ENCODE peak calls at places on chromosomes 5 and 9, in five cellular contexts. G, H, C, L and Y are unnamed samples.

GRCh38 chr9:87442451-87442850 is 55.2 kb upstream of the DAPK1 start:
- DNase-seq in L (no peak), C (no peak), G (no peak), H (no peak), Y (no peak)

GRCh38 chr9:120531683-120532300 is 48.2 kb downstream of the CDK5RAP2 start:
- DNase-seq in G (peak; percentile 58), H (peak; percentile 18), L (peak; percentile 26), C (no peak), Y (no peak)

GRCh38 chr9:123174887-123175518 is 93.4 kb downstream of the STRBP start:
- DNase-seq in G (no peak), L (no peak), C (peak; percentile 8), H (no peak), Y (no peak)

GRCh38 chr9:37523916-37524315 is 38.2 kb downstream of the POLR1E start:
- DNase-seq in L (no peak), G (no peak), H (no peak), C (no peak), Y (no peak)

GRCh38 chr5:24215114-24215513 is 429.7 kb downstream of the CDH10 start:
- DNase-seq in L (no peak), H (no peak), C (no peak), G (no peak), Y (no peak)

GRCh38 chr5:133292300-133292699 is 240.5 kb downstream of the HSPA4 start:
- DNase-seq in C (no peak), H (no peak), G (no peak), L (no peak), Y (no peak)

GRCh38 chr5:18141260-18141659 is 507.0 kb downstream of the TAF11L14 start:
- DNase-seq in H (no peak), G (no peak), C (no peak), L (no peak), Y (no peak)

GRCh38 chr5:143019614-143020515 is 249.7 kb downstream of the ARHGAP26 start:
- DNase-seq in G (no peak), C (no peak), H (no peak), L (no peak), Y (no peak)

GRCh38 chr5:119036101-119036762 is 34.7 kb upstream of the DMXL1 start:
- DNase-seq in G (no peak), C (no peak), H (peak; percentile 56), L (peak; percentile 78), Y (no peak)

GRCh38 chr9:136061405-136061804 is 33.7 kb downstream of the NACC2 start:
- DNase-seq in H (no peak), G (no peak), C (no peak), L (no peak), Y (no peak)

GRCh38 chr5:153780876-153781275 is 257.8 kb downstream of the FAM114A2 start:
- DNase-seq in H (no peak), G (no peak), L (no peak), C (no peak), Y (no peak)

GRCh38 chr5:146805099-146805498 is 73.5 kb downstream of the PPP2R2B start:
- DNase-seq in C (no peak), G (no peak), L (no peak), H (no peak), Y (no peak)

GRCh38 chr9:137019891-137020683 is 8.0 kb downstream of the ABCA2 start:
- DNase-seq in H (no peak), C (no peak), L (no peak), G (no peak), Y (no peak)

GRCh38 chr5:42715791-42716190 is 40.8 kb upstream of the CCDC152 start:
- DNase-seq in H (peak; percentile 64), C (no peak), G (no peak), L (no peak), Y (no peak)

GRCh38 chr5:172162348-172162747 is 25.7 kb downstream of the STK10 start:
- DNase-seq in G (no peak), H (peak; percentile 52), L (peak; percentile 34), C (no peak), Y (no peak)

GRCh38 chr5:139141841-139142240 is 56.3 kb downstream of the SIL1 start:
- DNase-seq in L (peak; percentile 49), G (peak; percentile 68), H (peak; percentile 34), C (no peak), Y (no peak)

GRCh38 chr5:177357459-177358332 is at the start of gene RGS14:
- DNase-seq in H (peak; percentile 32), L (peak; percentile 46), C (peak; percentile 87), G (peak; percentile 64), Y (peak; percentile 71)

GRCh38 chr5:84688566-84688965 is 303.9 kb upstream of the EDIL3 start:
- DNase-seq in L (no peak), G (no peak), H (peak; percentile 44), C (no peak), Y (no peak)

DNA sequence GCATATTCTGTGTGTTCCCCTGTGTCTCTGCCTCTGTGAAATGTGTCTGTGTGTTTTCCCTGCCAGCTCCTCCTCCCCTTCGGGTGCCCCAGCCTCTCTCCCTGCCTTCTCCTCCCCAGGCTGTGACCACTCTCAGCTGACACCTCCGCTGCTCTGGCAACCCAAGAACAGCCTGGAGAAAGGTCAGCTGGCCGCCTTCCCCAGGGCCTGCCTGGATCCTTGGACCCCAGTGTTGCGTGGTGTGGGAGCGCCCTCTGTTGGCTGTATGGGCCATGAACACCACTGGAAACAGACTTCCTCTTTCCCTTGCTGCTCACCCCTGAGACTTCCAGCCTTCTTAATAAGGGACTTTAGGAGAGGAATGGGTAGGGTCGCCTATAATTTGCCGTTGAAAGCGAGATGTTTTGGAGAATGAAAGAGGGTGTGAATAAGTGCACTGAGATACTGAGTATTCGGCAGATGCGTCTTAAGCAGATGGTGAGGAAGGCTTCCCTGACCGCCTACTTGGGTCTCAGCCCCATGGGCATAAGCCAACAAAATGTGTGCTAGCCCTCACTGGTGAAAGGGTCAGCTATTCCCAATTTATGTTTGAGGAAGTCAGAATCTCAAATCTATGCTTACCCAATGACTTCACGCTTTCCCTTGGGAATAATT is 114.9 kb upstream of the TRIM32 start:
- DNase-seq in L (peak; percentile 65), H (peak; percentile 83), C (peak; percentile 48), G (peak; percentile 89), Y (no peak)
- TF ChIP-seq CTCF in L (peak; percentile 97), H (peak; percentile 95), C (peak; percentile 85), G (peak; percentile 75), Y (no peak)

DNA sequence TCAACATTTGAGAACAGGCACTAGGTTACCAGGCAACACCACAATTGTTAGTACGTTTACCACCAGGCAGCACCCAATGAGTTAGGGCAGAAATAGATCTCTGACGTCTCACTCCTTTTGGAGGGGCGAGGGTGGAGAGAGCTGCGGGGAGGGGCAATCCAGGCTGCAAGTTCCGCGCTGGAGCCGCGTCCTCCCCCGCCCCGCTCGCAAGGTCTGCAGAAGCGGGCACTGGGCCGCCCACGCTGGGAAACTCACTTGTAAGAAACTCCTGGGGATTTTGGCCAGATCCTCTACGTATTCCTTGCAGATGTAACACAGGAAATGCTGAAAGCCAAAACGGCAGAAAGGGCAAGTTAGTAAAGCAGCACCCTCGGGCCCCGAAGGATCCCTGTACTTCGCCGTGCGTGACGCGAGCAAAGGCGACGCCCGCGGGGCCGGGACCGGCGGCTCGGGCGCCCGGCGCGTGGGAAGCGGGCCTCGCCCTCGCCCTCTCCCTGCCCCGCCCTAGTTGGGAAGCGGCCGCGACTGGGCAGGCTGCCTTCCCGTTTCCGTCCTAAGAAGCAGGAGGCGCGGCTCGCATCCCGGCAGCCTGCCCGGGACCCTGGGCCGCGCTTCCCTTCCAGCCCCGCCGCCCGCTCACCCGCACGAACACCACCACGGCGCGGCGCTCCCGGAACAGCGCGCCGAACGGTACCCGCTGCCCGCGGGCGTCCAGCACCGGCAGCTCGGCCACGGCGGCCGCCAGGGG is 493 bp downstream of the PRXL2C start:
- DNase-seq in G (peak; percentile 75), L (peak; percentile 93), C (peak; percentile 39), H (peak; percentile 89), Y (peak; percentile 58)
- TF ChIP-seq CTCF in G (no peak), L (peak; percentile 42), C (no peak), H (no peak), Y (no peak)

GRCh38 chr5:57825026-57825683 is 342.5 kb upstream of the ACTBL2 start:
- DNase-seq in G (no peak), H (peak; percentile 93), C (no peak), L (peak; percentile 90), Y (no peak)
- TF ChIP-seq CTCF in G (no peak), H (no peak), C (no peak), L (no peak), Y (no peak)

DNA sequence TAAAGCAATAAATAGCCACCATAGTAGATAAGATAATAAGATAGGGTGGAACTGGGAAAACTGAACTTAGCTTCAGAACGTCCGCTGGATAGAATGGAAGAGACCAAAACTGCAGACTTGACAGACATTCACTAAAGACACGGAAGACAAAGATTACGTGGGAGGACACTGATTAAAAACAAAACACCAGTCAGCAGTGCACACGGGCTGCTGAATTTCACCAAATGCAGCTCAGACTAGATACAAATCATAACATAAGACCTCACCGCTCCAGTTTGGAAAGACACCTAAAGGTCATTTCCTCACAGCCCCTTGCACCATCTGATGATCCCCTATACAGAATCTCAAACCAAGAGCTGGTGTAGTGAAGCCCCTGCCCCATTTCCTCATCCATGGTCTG is 2.9 kb upstream of the OR2Y1 start:
- DNase-seq in C (no peak), G (no peak), H (no peak), L (no peak), Y (no peak)
- TF ChIP-seq CTCF in C (no peak), G (no peak), H (no peak), L (no peak), Y (no peak)

DNA sequence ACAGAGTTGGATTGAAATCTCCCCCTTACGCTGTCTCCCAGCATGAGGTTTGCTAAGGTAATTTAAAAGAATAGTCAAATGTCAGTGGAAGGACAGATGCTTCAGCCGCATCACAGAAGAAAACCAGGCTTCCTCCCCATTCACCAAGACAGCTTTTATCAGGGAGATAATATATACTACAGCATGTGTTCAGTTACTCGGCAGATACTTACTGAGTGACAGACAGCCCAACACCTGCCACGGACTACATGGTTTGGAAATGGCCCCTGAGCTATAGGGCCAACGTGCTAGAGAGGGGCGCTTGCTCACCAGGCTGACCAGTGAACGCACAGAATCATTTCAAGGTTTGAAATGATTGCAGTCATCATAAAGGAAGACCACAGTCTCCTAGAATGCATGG is 137.0 kb downstream of the ADAMTS16 start:
- DNase-seq in C (no peak), L (no peak), H (no peak), G (no peak), Y (no peak)
- TF ChIP-seq CTCF in C (no peak), L (no peak), H (no peak), G (no peak), Y (no peak)

GRCh38 chr5:1737790-1738405 is 61.7 kb downstream of the MRPL36 start:
- DNase-seq in C (peak; percentile 28), L (peak; percentile 16), G (no peak), H (peak; percentile 8), Y (no peak)
- TF ChIP-seq CTCF in C (peak; percentile 72), L (peak; percentile 87), G (peak; percentile 56), H (peak; percentile 62), Y (no peak)

DNA sequence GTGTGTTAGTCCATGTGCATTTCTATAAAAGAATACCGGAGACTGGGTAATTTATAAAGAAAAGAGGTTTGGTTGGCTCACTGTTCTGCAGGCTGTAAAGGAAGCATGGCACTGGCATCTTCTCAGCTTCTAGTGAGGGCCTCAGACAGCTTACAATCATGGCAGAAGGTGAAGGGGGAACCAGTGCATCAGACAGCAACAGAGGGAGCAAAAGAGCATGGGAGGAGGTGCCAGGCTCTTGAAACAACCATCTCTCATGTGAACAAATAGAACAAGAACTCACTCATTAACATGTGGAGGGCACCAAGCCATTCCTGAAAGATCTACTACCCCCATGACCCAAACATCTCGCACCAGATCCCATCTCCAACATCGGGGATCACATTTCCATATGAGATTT is 89.2 kb upstream of the IL33 start:
- DNase-seq in L (no peak), G (no peak), H (no peak), C (no peak), Y (no peak)
- TF ChIP-seq CTCF in L (no peak), G (no peak), H (no peak), C (no peak), Y (no peak)